ENCODE peak calls at places on chromosomes 7 and 10, in five cellular contexts. D, V, O, G and K are unnamed samples.

GRCh38 chr7:74275401-74275881 is 13.8 kb upstream of the CLIP2 start:
- DNase-seq in V (no peak), O (peak), D (no peak), G (no peak), K (no peak)

GRCh38 chr10:51321968-51322367 is 247.7 kb downstream of the PRKG1 start:
- DNase-seq in D (peak), V (peak), O (no peak), G (no peak), K (no peak)

GRCh38 chr10:70494966-70495365 is 16.4 kb downstream of the PALD1 start:
- DNase-seq in D (peak), G (no peak), V (no peak), O (no peak), K (no peak)

GRCh38 chr7:47586925-47587324 is 5.0 kb upstream of the TNS3 start:
- DNase-seq in V (no peak), D (no peak), O (no peak), G (no peak), K (no peak)

GRCh38 chr7:151251328-151251925 is 2.9 kb upstream of the SMARCD3 start:
- DNase-seq in O (no peak), G (no peak), V (peak), D (no peak), K (peak)

GRCh38 chr10:53135213-53135896 is 362.8 kb upstream of the MBL2 start:
- DNase-seq in O (no peak), V (no peak), D (no peak), G (no peak), K (no peak)

GRCh38 chr7:51929818-51930217 is 613.2 kb upstream of the COBL start:
- DNase-seq in V (no peak), G (no peak), O (no peak), D (no peak), K (no peak)

GRCh38 chr7:159139202-159139601 is 5.5 kb downstream of the VIPR2 start:
- DNase-seq in V (no peak), O (peak), D (no peak), G (no peak), K (no peak)

GRCh38 chr10:71191019-71191418 is 21.4 kb upstream of the UNC5B start:
- DNase-seq in G (no peak), O (no peak), D (no peak), V (no peak), K (no peak)

GRCh38 chr7:40072268-40072667 is 62.2 kb downstream of the MPLKIP start:
- DNase-seq in O (no peak), G (no peak), V (no peak), D (no peak), K (no peak)

GRCh38 chr7:94154182-94154581 is 150.0 kb upstream of the BET1 start:
- DNase-seq in G (no peak), O (no peak), V (no peak), D (no peak), K (no peak)

GRCh38 chr10:33621143-33621542 is 286.7 kb upstream of the NRP1 start:
- DNase-seq in D (no peak), G (no peak), V (no peak), O (no peak), K (no peak)

GRCh38 chr7:139525239-139525638 is 1.8 kb downstream of the CLEC2L start:
- DNase-seq in G (no peak), V (no peak), D (no peak), O (no peak), K (no peak)

GRCh38 chr7:38796636-38797501 is 112.1 kb downstream of the VPS41 start:
- DNase-seq in O (no peak), V (peak), D (peak), G (no peak), K (peak)

GRCh38 chr10:92891885-92892705 is 43.8 kb downstream of the EXOC6 start:
- DNase-seq in V (peak), O (peak), G (no peak), D (peak), K (no peak)

GRCh38 chr7:40848541-40849221 is 713.9 kb downstream of the SUGCT start:
- DNase-seq in V (no peak), O (no peak), G (no peak), D (no peak), K (no peak)

GRCh38 chr7:15476101-15476918 is 85.5 kb downstream of the AGMO start:
- DNase-seq in D (no peak), O (no peak), G (no peak), V (no peak), K (no peak)

GRCh38 chr10:43294241-43294658 is 27.4 kb upstream of the RASGEF1A start:
- DNase-seq in G (no peak), D (no peak), O (no peak), V (no peak), K (no peak)

GRCh38 chr7:39299695-39300094 is 266.5 kb upstream of the YAE1 start:
- DNase-seq in O (no peak), G (no peak), D (peak), V (no peak), K (no peak)

GRCh38 chr7:35411331-35411730 is 157.4 kb upstream of the TBX20 start:
- DNase-seq in G (no peak), D (no peak), V (peak), O (no peak), K (no peak)

GRCh38 chr10:132364594-132364970 is 32.4 kb upstream of the PWWP2B start:
- DNase-seq in D (no peak), G (no peak), O (no peak), V (no peak), K (no peak)

GRCh38 chr7:8161398-8161828 is 100.6 kb downstream of the ICA1 start:
- DNase-seq in V (no peak), O (no peak), G (no peak), D (no peak), K (no peak)

GRCh38 chr7:45163692-45164052 is 6.1 kb downstream of the RAMP3 start:
- DNase-seq in V (no peak), D (no peak), G (no peak), O (no peak), K (no peak)

GRCh38 chr10:17216217-17216900 is 11.7 kb upstream of the VIM start:
- DNase-seq in D (peak), O (peak), G (no peak), V (peak), K (no peak)

GRCh38 chr7:23013715-23014649 is at the start of gene HYCC1:
- DNase-seq in O (peak), D (peak), V (peak), G (peak), K (peak)

GRCh38 chr7:23012186-23012585 is 1.7 kb downstream of the HYCC1 start:
- DNase-seq in V (no peak), O (no peak), G (no peak), D (no peak), K (no peak)

GRCh38 chr7:23009303-23009702 is 4.6 kb downstream of the HYCC1 start:
- DNase-seq in O (no peak), G (no peak), V (no peak), D (no peak), K (no peak)

GRCh38 chr7:23012797-23013714 is 874 bp downstream of the HYCC1 start:
- DNase-seq in D (peak), O (peak), V (peak), G (no peak), K (peak)

GRCh38 chr7:23011222-23011924 is 2.6 kb downstream of the HYCC1 start:
- DNase-seq in D (no peak), G (no peak), V (no peak), O (no peak), K (no peak)
- H3K14ac ChIP-seq in D (no peak), G (no peak), V (no peak), O (no peak), K (no peak)

GRCh38 chr7:131076032-131076431 is 251.6 kb upstream of the MKLN1 start:
- DNase-seq in D (no peak), G (no peak), V (no peak), O (no peak), K (no peak)
- H3K4me2 ChIP-seq in D (no peak), G (no peak), V (no peak), O (no peak), K (no peak)

GRCh38 chr7:50207251-50207564 is 97.3 kb upstream of the IKZF1 start:
- DNase-seq in D (no peak), V (no peak), O (no peak), G (no peak), K (no peak)
- H2BK12ac ChIP-seq in D (no peak), V (no peak), O (no peak), G (no peak), K (no peak)

GRCh38 chr7:80182630-80183276 is 48.1 kb downstream of the GNAI1 start:
- DNase-seq in V (peak), G (peak), O (no peak), D (no peak), K (no peak)
- H3K14ac ChIP-seq in V (no peak), G (no peak), O (no peak), D (no peak), K (no peak)